ENCODE peak calls at places on chromosomes 11 and 22, in four cellular contexts. G, T, S and W are unnamed samples.

GRCh38 chr11:123434911-123435310 is 4.8 kb downstream of the GRAMD1B start:
- DNase-seq in S (no peak), T (peak), G (no peak), W (no peak)

GRCh38 chr11:27973851-27974536 is 134.0 kb downstream of the KIF18A start:
- DNase-seq in G (no peak), S (no peak), T (no peak), W (peak)

GRCh38 chr22:39537981-39538380 is 5.4 kb upstream of the RPS19BP1 start:
- DNase-seq in S (no peak), G (no peak), T (no peak), W (no peak)

GRCh38 chr11:8271106-8271886 is 7.6 kb upstream of the LMO1 start:
- DNase-seq in S (no peak), G (no peak), T (no peak), W (no peak)

GRCh38 chr11:2574553-2575535 is 125.0 kb downstream of the KCNQ1OT1 start:
- DNase-seq in S (no peak), G (peak), T (no peak), W (no peak)

GRCh38 chr22:45933503-45934167 is 43.3 kb downstream of the WNT7B start:
- DNase-seq in G (no peak), T (no peak), S (no peak), W (no peak)

GRCh38 chr11:46332568-46333128 is 14.6 kb upstream of the DGKZ start:
- DNase-seq in T (peak), S (no peak), G (no peak), W (no peak)

GRCh38 chr22:37121887-37122591 is 12.5 kb upstream of the TMPRSS6 start:
- DNase-seq in T (no peak), S (peak), G (peak), W (peak)

GRCh38 chr22:30694171-30694637 is 470 bp upstream of the OSBP2 start:
- DNase-seq in G (no peak), T (peak), S (no peak), W (peak)

GRCh38 chr11:20909995-20910726 is 240.8 kb downstream of the NELL1 start:
- DNase-seq in G (no peak), T (no peak), S (no peak), W (no peak)

GRCh38 chr11:20912046-20912821 is 242.8 kb downstream of the NELL1 start:
- DNase-seq in T (no peak), S (no peak), G (no peak), W (no peak)

GRCh38 chr11:20913113-20913512 is 243.7 kb downstream of the NELL1 start:
- DNase-seq in S (no peak), T (no peak), G (no peak), W (no peak)
- H3K4me3 ChIP-seq in S (no peak), T (no peak), G (no peak), W (no peak)

GRCh38 chr11:81007046-81007445 is 1566.2 kb upstream of the TENM4 start:
- DNase-seq in T (no peak), G (peak), S (no peak), W (peak)
- TF ChIP-seq CTCF in T (peak), G (peak), S (no peak), W (no peak)

GRCh38 chr11:57638811-57639320 is 10.8 kb downstream of the YPEL4 start:
- DNase-seq in S (no peak), T (peak), G (no peak), W (peak)

GRCh38 chr11:57639321-57640067 is 10.2 kb downstream of the YPEL4 start:
- DNase-seq in G (peak), S (no peak), T (peak), W (peak)

GRCh38 chr11:57641426-57641825 is 8.3 kb downstream of the YPEL4 start:
- DNase-seq in T (peak), G (peak), S (no peak), W (peak)

GRCh38 chr11:57640068-57640800 is 9.5 kb downstream of the YPEL4 start:
- DNase-seq in G (no peak), T (no peak), S (no peak), W (no peak)

GRCh38 chr11:57641011-57641410 is 8.7 kb downstream of the YPEL4 start:
- DNase-seq in S (no peak), T (peak), G (peak), W (peak)
- H3K4me3 ChIP-seq in S (no peak), T (peak), G (no peak), W (no peak)

GRCh38 chr11:60332923-60333322 is 5.9 kb downstream of the MS4A6E start:
- DNase-seq in S (no peak), G (no peak), T (no peak), W (no peak)

GRCh38 chr11:60338053-60338452 is 11.0 kb downstream of the MS4A6E start:
- DNase-seq in S (no peak), G (no peak), T (no peak), W (no peak)

GRCh38 chr11:60336767-60337391 is 9.8 kb downstream of the MS4A6E start:
- DNase-seq in T (no peak), S (peak), G (no peak), W (no peak)

GRCh38 chr11:60328460-60328859 is 1.4 kb downstream of the MS4A6E start:
- DNase-seq in T (no peak), S (no peak), G (no peak), W (no peak)

DNA sequence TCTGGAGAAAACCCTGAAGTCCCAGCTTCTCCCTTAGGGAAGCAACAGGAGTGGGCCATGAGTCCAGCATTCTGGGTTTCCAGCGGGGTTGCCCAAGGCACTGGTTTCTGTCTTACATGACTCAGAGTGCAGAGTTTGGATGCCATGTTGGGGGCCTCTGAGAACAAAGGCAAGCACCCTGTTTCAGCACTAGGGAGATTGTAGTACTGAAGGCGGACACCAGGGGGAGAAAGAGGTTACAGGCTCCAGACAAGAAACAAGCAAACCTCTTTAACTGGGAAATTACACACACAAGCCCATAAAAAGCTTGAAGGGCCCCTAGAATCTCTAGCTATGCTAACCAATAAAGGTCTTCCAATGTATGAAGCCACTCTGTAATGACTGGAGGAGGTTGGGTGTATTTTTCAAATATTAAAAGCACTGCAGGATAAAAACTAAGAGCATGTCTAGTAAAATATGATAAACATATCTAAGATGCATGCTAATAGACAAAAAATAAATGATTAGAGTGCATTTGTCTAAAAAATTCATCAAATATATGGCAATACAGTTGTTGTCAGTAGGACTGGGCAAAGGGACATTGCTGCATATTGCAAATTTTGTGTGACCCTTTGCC is 7.1 kb downstream of the MS4A6E start:
- DNase-seq in T (peak), S (no peak), G (peak), W (peak)
- TF ChIP-seq CTCF in T (peak), S (peak), G (peak), W (peak)

GRCh38 chr11:121576531-121576930 is 123.8 kb upstream of the SORL1-AS1 start:
- DNase-seq in G (no peak), T (no peak), S (peak), W (no peak)
- H3K4me3 ChIP-seq in G (no peak), T (no peak), S (no peak), W (no peak)